ENCODE peak calls at places on chromosomes 12 and 14, in eight cellular contexts. One of them, this sample, is unnamed.

GRCh38 chr14:103597623-103598372 is 31.2 kb upstream of the KLC1 start:
- DNase-seq in RCC 7860: peak; percentile 39
- DNase-seq in ACHN: peak; percentile 76
- DNase-seq in CMK: no peak
- DNase-seq in M059J: peak; percentile 84
- DNase-seq in Caki2: peak; percentile 55
- DNase-seq in NCI-H82: no peak
- DNase-seq in psoas muscle: peak; percentile 68
- DNase-seq in this sample: peak; percentile 85

GRCh38 chr12:116734156-116734768 is 3.6 kb downstream of the SPRING1 start:
- DNase-seq in RCC 7860: no peak
- DNase-seq in ACHN: no peak
- DNase-seq in CMK: no peak
- DNase-seq in M059J: no peak
- DNase-seq in Caki2: no peak
- DNase-seq in NCI-H82: no peak
- DNase-seq in psoas muscle: no peak
- DNase-seq in this sample: no peak

GRCh38 chr14:51575225-51576111 is 76.2 kb upstream of the FRMD6 start:
- DNase-seq in RCC 7860: no peak
- DNase-seq in ACHN: no peak
- DNase-seq in CMK: no peak
- DNase-seq in M059J: no peak
- DNase-seq in Caki2: no peak
- DNase-seq in NCI-H82: no peak
- DNase-seq in psoas muscle: no peak
- DNase-seq in this sample: no peak

GRCh38 chr12:851913-852312 is 97.6 kb downstream of the RAD52 start:
- DNase-seq in RCC 7860: no peak
- DNase-seq in ACHN: peak; percentile 68
- DNase-seq in CMK: no peak
- DNase-seq in M059J: peak; percentile 42
- DNase-seq in Caki2: peak; percentile 30
- DNase-seq in NCI-H82: no peak
- DNase-seq in psoas muscle: no peak
- DNase-seq in this sample: peak; percentile 69

GRCh38 chr14:65332141-65332871 is 80.2 kb upstream of the FUT8 start:
- DNase-seq in RCC 7860: no peak
- DNase-seq in ACHN: no peak
- DNase-seq in CMK: peak; percentile 51
- DNase-seq in M059J: no peak
- DNase-seq in Caki2: no peak
- DNase-seq in NCI-H82: no peak
- DNase-seq in psoas muscle: no peak
- DNase-seq in this sample: no peak

GRCh38 chr12:45674583-45674982 is 54.9 kb upstream of the ARID2 start:
- DNase-seq in RCC 7860: peak; percentile 5
- DNase-seq in ACHN: peak; percentile 77
- DNase-seq in CMK: no peak
- DNase-seq in M059J: peak; percentile 90
- DNase-seq in Caki2: peak; percentile 44
- DNase-seq in NCI-H82: no peak
- DNase-seq in psoas muscle: peak; percentile 16
- DNase-seq in this sample: peak; percentile 74

GRCh38 chr14:76958975-76959710 is 69.4 kb downstream of the IRF2BPL start:
- DNase-seq in RCC 7860: peak; percentile 95
- DNase-seq in ACHN: peak; percentile 86
- DNase-seq in CMK: no peak
- DNase-seq in M059J: peak; percentile 95
- DNase-seq in Caki2: peak; percentile 96
- DNase-seq in NCI-H82: no peak
- DNase-seq in psoas muscle: no peak
- DNase-seq in this sample: no peak

GRCh38 chr14:98185036-98185435 is 1087.0 kb downstream of the BCL11B start:
- DNase-seq in RCC 7860: no peak
- DNase-seq in ACHN: no peak
- DNase-seq in CMK: no peak
- DNase-seq in M059J: no peak
- DNase-seq in Caki2: no peak
- DNase-seq in NCI-H82: no peak
- DNase-seq in psoas muscle: no peak
- DNase-seq in this sample: no peak

GRCh38 chr14:104442107-104442551 is 137.4 kb upstream of the C14orf180 start:
- DNase-seq in RCC 7860: no peak
- DNase-seq in ACHN: no peak
- DNase-seq in CMK: no peak
- DNase-seq in M059J: no peak
- DNase-seq in Caki2: no peak
- DNase-seq in NCI-H82: no peak
- DNase-seq in psoas muscle: no peak
- DNase-seq in this sample: no peak

GRCh38 chr12:68667896-68668295 is 18.9 kb upstream of the NUP107 start:
- DNase-seq in RCC 7860: no peak
- DNase-seq in ACHN: peak; percentile 19
- DNase-seq in CMK: no peak
- DNase-seq in M059J: peak; percentile 32
- DNase-seq in Caki2: no peak
- DNase-seq in NCI-H82: no peak
- DNase-seq in psoas muscle: no peak
- DNase-seq in this sample: no peak

GRCh38 chr14:67446371-67447032 is 34.5 kb upstream of the PLEK2 start:
- DNase-seq in RCC 7860: no peak
- DNase-seq in ACHN: no peak
- DNase-seq in CMK: no peak
- DNase-seq in M059J: peak; percentile 65
- DNase-seq in Caki2: no peak
- DNase-seq in NCI-H82: no peak
- DNase-seq in psoas muscle: no peak
- DNase-seq in this sample: no peak

This sample was measured in stromal cell of bone marrow.